ENCODE peak calls at places on chromosomes 2 and 18, in ten cellular contexts. Y, E, N, Q, U, L, G, V, X and F are unnamed samples.

GRCh38 chr2:221189431-221189830 is 382.7 kb downstream of the EPHA4 start:
- DNase-seq in Y (no peak), E (no peak), N (no peak), Q (no peak), U (no peak), L (no peak), G (no peak), V (no peak), X (no peak), F (no peak)

GRCh38 chr2:24489942-24490673 is 946 bp upstream of the NCOA1 start:
- DNase-seq in Y (peak), E (no peak), N (no peak), Q (no peak), U (no peak), L (peak), G (no peak), V (no peak), X (peak), F (no peak)

GRCh38 chr18:12659904-12660605 is 2.1 kb upstream of the SPIRE1 start:
- DNase-seq in Y (peak), E (peak), N (no peak), Q (peak), U (no peak), L (peak), G (peak), V (no peak), X (peak), F (no peak)

GRCh38 chr2:2180446-2180845 is 150.6 kb downstream of the MYT1L start:
- DNase-seq in Y (no peak), E (no peak), N (no peak), Q (no peak), U (no peak), L (no peak), G (no peak), V (no peak), X (no peak), F (no peak)

GRCh38 chr2:229601396-229601795 is 113.0 kb downstream of the DNER start:
- DNase-seq in Y (no peak), E (no peak), N (no peak), Q (no peak), U (no peak), L (no peak), G (no peak), V (no peak), X (no peak), F (no peak)

GRCh38 chr18:61502472-61502871 is 169.2 kb downstream of the CDH20 start:
- DNase-seq in Y (peak), E (peak), N (no peak), Q (peak), U (peak), L (peak), G (no peak), V (peak), X (peak), F (peak)

GRCh38 chr2:220078439-220078838 is 451.0 kb downstream of the SLC4A3 start:
- DNase-seq in Y (no peak), E (no peak), N (no peak), Q (no peak), U (no peak), L (no peak), G (no peak), V (no peak), X (no peak), F (peak)

GRCh38 chr2:161975062-161975812 is 98.8 kb downstream of the DPP4 start:
- DNase-seq in Y (no peak), E (no peak), N (no peak), Q (no peak), U (no peak), L (no peak), G (no peak), V (no peak), X (no peak), F (no peak)

GRCh38 chr2:214005337-214005736 is 405.5 kb upstream of the VWC2L start:
- DNase-seq in Y (no peak), E (no peak), N (no peak), Q (peak), U (no peak), L (no peak), G (no peak), V (no peak), X (no peak), F (no peak)

GRCh38 chr2:203683932-203684556 is 22.4 kb upstream of the CD28 start:
- DNase-seq in Y (no peak), E (peak), N (no peak), Q (peak), U (no peak), L (no peak), G (no peak), V (no peak), X (no peak), F (peak)

GRCh38 chr2:71336802-71337201 is 5.2 kb downstream of the ZNF638 start:
- DNase-seq in Y (no peak), E (no peak), N (no peak), Q (no peak), U (no peak), L (no peak), G (no peak), V (no peak), X (peak), F (no peak)
- H3K4me3 ChIP-seq in Y (no peak), E (no peak), N (no peak), Q (no peak), U (no peak), L (no peak), G (no peak), V (no peak), X (no peak), F (no peak)

GRCh38 chr2:216588771-216589363 is 44.4 kb upstream of the IGFBP2 start:
- DNase-seq in Y (no peak), E (no peak), N (no peak), Q (no peak), U (no peak), L (no peak), G (no peak), V (no peak), X (no peak), F (no peak)

GRCh38 chr2:216594081-216594480 is 39.1 kb upstream of the IGFBP2 start:
- DNase-seq in Y (no peak), E (no peak), N (no peak), Q (no peak), U (no peak), L (no peak), G (no peak), V (no peak), X (no peak), F (no peak)

GRCh38 chr2:216589779-216590178 is 43.4 kb upstream of the IGFBP2 start:
- DNase-seq in Y (no peak), E (no peak), N (no peak), Q (no peak), U (no peak), L (no peak), G (no peak), V (no peak), X (no peak), F (no peak)

GRCh38 chr2:216591480-216591879 is 41.7 kb upstream of the IGFBP2 start:
- DNase-seq in Y (no peak), E (no peak), N (no peak), Q (no peak), U (no peak), L (peak), G (no peak), V (no peak), X (no peak), F (no peak)

GRCh38 chr2:216590780-216591179 is 42.4 kb upstream of the IGFBP2 start:
- DNase-seq in Y (peak), E (no peak), N (no peak), Q (peak), U (peak), L (peak), G (no peak), V (no peak), X (peak), F (no peak)
- TF ChIP-seq CTCF in Y (no peak), E (no peak), N (no peak), Q (peak), U (peak), L (no peak), G (no peak), V (no peak), X (no peak), F (no peak)

GRCh38 chr18:44655435-44655834 is 25.3 kb upstream of the SETBP1 start:
- DNase-seq in Y (no peak), E (no peak), N (no peak), Q (no peak), U (no peak), L (no peak), G (no peak), V (no peak), X (no peak), F (no peak)

GRCh38 chr18:44651918-44652317 is 28.8 kb upstream of the SETBP1 start:
- DNase-seq in Y (no peak), E (no peak), N (no peak), Q (no peak), U (no peak), L (no peak), G (no peak), V (no peak), X (no peak), F (no peak)

GRCh38 chr18:44651453-44651852 is 29.2 kb upstream of the SETBP1 start:
- DNase-seq in Y (no peak), E (no peak), N (no peak), Q (peak), U (no peak), L (no peak), G (no peak), V (no peak), X (peak), F (peak)

GRCh38 chr18:44654555-44654954 is 26.1 kb upstream of the SETBP1 start:
- DNase-seq in Y (no peak), E (no peak), N (no peak), Q (peak), U (no peak), L (no peak), G (no peak), V (no peak), X (no peak), F (peak)
- H3K4me3 ChIP-seq in Y (no peak), E (no peak), N (no peak), Q (no peak), U (no peak), L (no peak), G (no peak), V (no peak), X (no peak), F (no peak)

DNA sequence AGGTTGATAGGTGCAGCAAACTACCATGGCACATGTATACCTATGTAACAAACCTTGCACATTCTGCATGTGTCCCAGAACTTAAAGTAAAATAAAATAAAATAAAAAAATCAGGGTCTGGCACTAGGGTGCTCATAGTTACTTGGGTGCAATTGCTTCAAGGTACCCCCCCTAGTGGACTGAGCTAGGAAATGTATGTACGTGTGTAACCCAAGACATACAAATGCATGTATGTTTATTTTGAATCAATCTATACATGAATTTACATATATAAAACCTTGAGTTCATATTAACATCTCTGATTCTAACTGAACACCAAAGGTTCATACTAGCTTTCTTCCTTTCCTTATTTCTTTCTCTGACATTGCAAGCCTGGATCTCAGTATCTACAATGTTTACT is 51.5 kb downstream of the USP37 start:
- DNase-seq in Y (no peak), E (peak), N (no peak), Q (peak), U (no peak), L (no peak), G (no peak), V (no peak), X (no peak), F (no peak)
- TF ChIP-seq CTCF in Y (peak), E (peak), N (peak), Q (peak), U (peak), L (no peak), G (no peak), V (peak), X (no peak), F (no peak)

GRCh38 chr2:175003875-175004729 is 1.1 kb downstream of the CHN1 start:
- DNase-seq in Y (no peak), E (no peak), N (no peak), Q (no peak), U (no peak), L (no peak), G (no peak), V (no peak), X (no peak), F (no peak)
- H3K4me3 ChIP-seq in Y (peak), E (no peak), N (peak), Q (peak), U (peak), L (no peak), G (peak), V (peak), X (peak), F (peak)